ENCODE peak calls at places on chromosome 2, in seven cellular contexts. O is kidney glomerular epithelial cell; Q is cardiac muscle cell; H is stimulated activated CD4-positive, alpha-beta T cell treated with anti-CD3 and anti-CD28 coated beads, TNF-alpha, amount 100 ng/mL, for 1 hour; A is activated naive CD4-positive, alpha-beta T cell; J is transverse colon; P is aorta. V is an unnamed sample.

GRCh38 chr2:204069804-204070203 is 133.2 kb downstream of the ICOS start:
- DNase-seq in O (no peak), Q (no peak), H (no peak), A (no peak), J (no peak), P (no peak), V (no peak)

GRCh38 chr2:70893186-70893585 is 42.5 kb upstream of the ATP6V1B1 start:
- DNase-seq in O (no peak), Q (no peak), H (no peak), A (no peak), J (no peak), P (no peak), V (no peak)

GRCh38 chr2:9179572-9180201 is 26.9 kb upstream of the ASAP2 start:
- DNase-seq in O (peak), Q (no peak), H (no peak), A (no peak), J (peak), P (peak), V (no peak)

GRCh38 chr2:232318175-232318855 is 60.2 kb upstream of the ALPP start:
- DNase-seq in O (no peak), Q (no peak), H (no peak), A (no peak), J (peak), P (peak), V (no peak)

GRCh38 chr2:43102366-43103092 is 123.9 kb downstream of the ZFP36L2 start:
- DNase-seq in O (no peak), Q (no peak), H (no peak), A (no peak), J (no peak), P (no peak), V (no peak)

GRCh38 chr2:26179446-26179907 is 6.6 kb downstream of the GAREM2 start:
- DNase-seq in O (no peak), Q (no peak), H (no peak), A (no peak), J (no peak), P (no peak), V (no peak)

GRCh38 chr2:179612591-179613298 is 248.7 kb downstream of the ZNF385B start:
- DNase-seq in O (no peak), Q (no peak), H (no peak), A (no peak), J (no peak), P (no peak), V (no peak)

GRCh38 chr2:100888602-100889001 is 68.7 kb downstream of the NPAS2 start:
- DNase-seq in O (no peak), Q (no peak), H (no peak), A (no peak), J (no peak), P (no peak), V (no peak)

GRCh38 chr2:33131108-33131507 is 184.4 kb downstream of the LTBP1 start:
- DNase-seq in O (peak), Q (no peak), H (no peak), A (no peak), J (no peak), P (no peak), V (no peak)

GRCh38 chr2:234687718-234688475 is 191.0 kb upstream of the ARL4C start:
- DNase-seq in O (no peak), Q (no peak), H (no peak), A (no peak), J (no peak), P (no peak), V (no peak)

GRCh38 chr2:37827911-37828411 is 97.1 kb upstream of the RMDN2 start:
- DNase-seq in O (peak), Q (peak), H (no peak), A (no peak), J (no peak), P (no peak), V (peak)

GRCh38 chr2:28397043-28397381 is 4.4 kb downstream of the FOSL2 start:
- DNase-seq in O (no peak), Q (no peak), H (no peak), A (no peak), J (no peak), P (no peak), V (no peak)

GRCh38 chr2:128442891-128443302 is 124.2 kb upstream of the HS6ST1 start:
- DNase-seq in O (no peak), Q (peak), H (no peak), A (no peak), J (no peak), P (peak), V (no peak)

GRCh38 chr2:29241955-29242565 is 126.8 kb downstream of the CLIP4 start:
- DNase-seq in O (no peak), Q (no peak), H (no peak), A (no peak), J (no peak), P (no peak), V (no peak)

GRCh38 chr2:149561309-149561926 is 26.2 kb downstream of the MMADHC start:
- DNase-seq in O (peak), Q (peak), H (no peak), A (no peak), J (no peak), P (no peak), V (no peak)

GRCh38 chr2:201975434-201975833 is 58.2 kb upstream of the FZD7 start:
- DNase-seq in O (no peak), Q (no peak), H (no peak), A (no peak), J (no peak), P (no peak), V (no peak)

GRCh38 chr2:215899111-215900074 is 114.0 kb downstream of the MREG start:
- DNase-seq in O (no peak), Q (no peak), H (no peak), A (no peak), J (no peak), P (no peak), V (no peak)

GRCh38 chr2:239717706-239718105 is 307.4 kb downstream of the NDUFA10 start:
- DNase-seq in O (no peak), Q (no peak), H (no peak), A (no peak), J (no peak), P (peak), V (no peak)

GRCh38 chr2:101830555-101830954 is 133.0 kb downstream of the MAP4K4 start:
- DNase-seq in O (peak), Q (no peak), H (no peak), A (no peak), J (no peak), P (no peak), V (peak)

GRCh38 chr2:191631754-191632153 is 46.2 kb upstream of the NABP1 start:
- DNase-seq in O (no peak), Q (no peak), H (no peak), A (no peak), J (peak), P (no peak), V (no peak)

GRCh38 chr2:168179592-168179991 is 67.8 kb downstream of the STK39 start:
- DNase-seq in O (no peak), Q (no peak), H (no peak), A (no peak), J (no peak), P (no peak), V (no peak)

GRCh38 chr2:128262315-128263253 is 56.1 kb downstream of the HS6ST1 start:
- DNase-seq in O (no peak), Q (no peak), H (no peak), A (no peak), J (no peak), P (peak), V (no peak)

GRCh38 chr2:229087843-229088520 is 183.1 kb downstream of the PID1 start:
- DNase-seq in O (no peak), Q (no peak), H (no peak), A (no peak), J (no peak), P (no peak), V (no peak)

GRCh38 chr2:139790807-139791206 is 1010.6 kb upstream of the NXPH2 start:
- DNase-seq in O (peak), Q (peak), H (no peak), A (no peak), J (no peak), P (no peak), V (no peak)

GRCh38 chr2:65754219-65754618 is 321.8 kb upstream of the SPRED2 start:
- DNase-seq in O (peak), Q (no peak), H (no peak), A (no peak), J (no peak), P (no peak), V (no peak)

GRCh38 chr2:55618025-55618648 is 715 bp upstream of the PPP4R3B start:
- DNase-seq in O (no peak), Q (peak), H (no peak), A (no peak), J (no peak), P (no peak), V (no peak)

V was measured in kidney epithelial cell.